ENCODE peak calls at places on chromosome 14, in nine cellular contexts. F, N, D, Z, P, K, T, G and M are unnamed samples.
A peak's percentile ranks its signal among the peaks of the same experiment; 100 is the strongest.

GRCh38 chr14:70086685-70087379 is 101.9 kb downstream of the SLC8A3 start:
- DNase-seq in F (no peak), N (peak; percentile 40), D (no peak), Z (no peak), P (peak; percentile 36), K (peak; percentile 54), T (peak; percentile 60), G (no peak), M (peak; percentile 21)

GRCh38 chr14:24307575-24308341 is at the start of gene CIDEB:
- DNase-seq in F (peak; percentile 65), N (peak; percentile 70), D (peak; percentile 64), Z (peak; percentile 48), P (peak; percentile 18), K (peak; percentile 43), T (peak; percentile 62), G (no peak), M (no peak)

GRCh38 chr14:55324812-55325211 is 53.6 kb downstream of the FBXO34 start:
- DNase-seq in F (no peak), N (no peak), D (no peak), Z (no peak), P (no peak), K (no peak), T (no peak), G (no peak), M (no peak)

GRCh38 chr14:101098641-101099040 is 195.1 kb upstream of the RTL1 start:
- DNase-seq in F (no peak), N (no peak), D (no peak), Z (no peak), P (no peak), K (no peak), T (peak; percentile 41), G (no peak), M (no peak)

GRCh38 chr14:66965831-66966230 is 223.4 kb upstream of the GARIN2 start:
- DNase-seq in F (no peak), N (no peak), D (no peak), Z (no peak), P (no peak), K (peak; percentile 43), T (no peak), G (no peak), M (no peak)

GRCh38 chr14:83827383-83827782 is 1702.6 kb upstream of the FLRT2 start:
- DNase-seq in F (no peak), N (no peak), D (no peak), Z (no peak), P (no peak), K (peak; percentile 11), T (no peak), G (no peak), M (no peak)

GRCh38 chr14:66403183-66403582 is 83.0 kb upstream of the CCDC196 start:
- DNase-seq in F (no peak), N (peak; percentile 50), D (no peak), Z (no peak), P (no peak), K (peak; percentile 28), T (peak; percentile 59), G (no peak), M (no peak)

GRCh38 chr14:47208434-47208833 is 467.0 kb downstream of the MDGA2 start:
- DNase-seq in F (no peak), N (no peak), D (no peak), Z (no peak), P (no peak), K (no peak), T (no peak), G (no peak), M (no peak)

GRCh38 chr14:48536318-48536717 is 860.9 kb upstream of the MDGA2 start:
- DNase-seq in F (no peak), N (no peak), D (peak; percentile 19), Z (no peak), P (no peak), K (no peak), T (no peak), G (no peak), M (no peak)

GRCh38 chr14:101810897-101811620 is 49.5 kb downstream of the PPP2R5C start:
- DNase-seq in F (peak; percentile 40), N (no peak), D (no peak), Z (no peak), P (no peak), K (peak; percentile 38), T (peak; percentile 54), G (no peak), M (no peak)

GRCh38 chr14:45526715-45527549 is 273.9 kb upstream of the MIS18BP1 start:
- DNase-seq in F (no peak), N (no peak), D (peak; percentile 33), Z (no peak), P (no peak), K (no peak), T (peak; percentile 9), G (no peak), M (peak; percentile 75)

GRCh38 chr14:69612014-69612758 is 790 bp downstream of the SUSD6 start:
- DNase-seq in F (peak; percentile 38), N (no peak), D (peak; percentile 70), Z (peak; percentile 21), P (no peak), K (peak; percentile 23), T (peak; percentile 44), G (no peak), M (no peak)

GRCh38 chr14:99699861-99700260 is 15.8 kb downstream of the CYP46A1 start:
- DNase-seq in F (no peak), N (no peak), D (no peak), Z (no peak), P (no peak), K (no peak), T (no peak), G (no peak), M (peak; percentile 25)